ENCODE peak calls at places on chromosome 16, in seven cellular contexts. A is NCI-H748 treated with DMSO at 0.1 percent for 48 hours; Y is psoas muscle; O is fibroblast of lung; E is stimulated activated effector memory CD8-positive, alpha-beta T cell treated with anti-CD3 and anti-CD28 coated beads, Interleukin-12 subunit alpha, Interleukin-12 subunit beta, amount 100 ng/mL, for 72 hours; K is globus pallidus; L is activated naive CD8-positive, alpha-beta T cell treated with anti-CD3 and anti-CD28 coated beads for 36 hours. V is an unnamed sample.

GRCh38 chr16:88799569-88800276 is 3.9 kb upstream of the CDT1 start:
- DNase-seq in A (no peak), Y (peak), O (peak), E (no peak), K (no peak), L (no peak), V (no peak)

GRCh38 chr16:74700206-74701040 is at the start of gene MLKL:
- DNase-seq in A (peak), Y (peak), O (peak), E (peak), K (no peak), L (peak), V (peak)

GRCh38 chr16:1474796-1475551 is at the start of gene CLCN7:
- DNase-seq in A (peak), Y (peak), O (peak), E (peak), K (peak), L (peak), V (peak)

GRCh38 chr16:23079683-23080221 is 69.5 kb downstream of the USP31 start:
- DNase-seq in A (no peak), Y (no peak), O (no peak), E (no peak), K (no peak), L (no peak), V (no peak)

GRCh38 chr16:88411951-88412576 is 29.3 kb downstream of the ZNF469 start:
- DNase-seq in A (no peak), Y (no peak), O (no peak), E (no peak), K (no peak), L (no peak), V (no peak)

GRCh38 chr16:85857406-85857805 is 41.6 kb upstream of the IRF8 start:
- DNase-seq in A (no peak), Y (no peak), O (no peak), E (no peak), K (no peak), L (no peak), V (no peak)

GRCh38 chr16:27326738-27327585 is 13.2 kb downstream of the IL4R start:
- DNase-seq in A (no peak), Y (peak), O (peak), E (no peak), K (no peak), L (peak), V (peak)

GRCh38 chr16:8572919-8573724 is 17.2 kb downstream of the TMEM114 start:
- DNase-seq in A (no peak), Y (no peak), O (peak), E (no peak), K (no peak), L (no peak), V (peak)

GRCh38 chr16:84509032-84509950 is 4.8 kb upstream of the MEAK7 start:
- DNase-seq in A (no peak), Y (peak), O (no peak), E (no peak), K (no peak), L (no peak), V (no peak)

GRCh38 chr16:80122155-80122554 is 418.6 kb upstream of the DYNLRB2 start:
- DNase-seq in A (no peak), Y (no peak), O (peak), E (no peak), K (peak), L (no peak), V (peak)

GRCh38 chr16:88754912-88755744 is 29.9 kb downstream of the PIEZO1 start:
- DNase-seq in A (no peak), Y (no peak), O (peak), E (no peak), K (no peak), L (no peak), V (peak)

GRCh38 chr16:84379008-84379730 is 10.8 kb downstream of the ATP2C2 start:
- DNase-seq in A (no peak), Y (no peak), O (no peak), E (no peak), K (no peak), L (no peak), V (peak)

GRCh38 chr16:1908983-1909382 is 9.2 kb downstream of the HS3ST6 start:
- DNase-seq in A (no peak), Y (no peak), O (no peak), E (no peak), K (no peak), L (no peak), V (no peak)

GRCh38 chr16:68636064-68636551 is 9.0 kb upstream of the CDH3 start:
- DNase-seq in A (no peak), Y (no peak), O (no peak), E (no peak), K (no peak), L (no peak), V (no peak)

GRCh38 chr16:73714976-73715375 is 581.6 kb upstream of the PSMD7 start:
- DNase-seq in A (no peak), Y (no peak), O (no peak), E (no peak), K (no peak), L (no peak), V (no peak)

GRCh38 chr16:11742041-11742535 is 569 bp downstream of the TXNDC11 start:
- DNase-seq in A (no peak), Y (peak), O (peak), E (peak), K (no peak), L (no peak), V (no peak)

GRCh38 chr16:5058476-5058875 is 7.3 kb downstream of the C16orf89 start:
- DNase-seq in A (no peak), Y (no peak), O (no peak), E (no peak), K (no peak), L (no peak), V (peak)

GRCh38 chr16:29993191-29993902 is 2.1 kb downstream of the HIRIP3 start:
- DNase-seq in A (no peak), Y (no peak), O (no peak), E (no peak), K (no peak), L (no peak), V (no peak)

V was measured in cardiac fibroblast.